ENCODE peak calls at places on chromosomes 12 and 14, in four cellular contexts. B is stimulated activated CD4-positive, alpha-beta T cell treated with anti-CD3 and anti-CD28 coated beads, Interleukin-4, amount 100 ng/mL, for 24 hours; T is ACHN; G is hypothalamus. A is an unnamed sample.

GRCh38 chr12:87815738-87816137 is 213.5 kb downstream of the C12orf50 start:
- DNase-seq in B (no peak), T (no peak), G (no peak), A (no peak)

GRCh38 chr14:54625158-54625557 is 58.2 kb downstream of the SAMD4A start:
- DNase-seq in B (no peak), T (no peak), G (no peak), A (no peak)

GRCh38 chr12:2540535-2540941 is 254.2 kb upstream of the FKBP4 start:
- DNase-seq in B (no peak), T (no peak), G (no peak), A (no peak)

GRCh38 chr14:34243001-34243400 is 219.0 kb downstream of the SPTSSA start:
- DNase-seq in B (no peak), T (no peak), G (no peak), A (no peak)

GRCh38 chr14:53399057-53399456 is 245.9 kb upstream of the DDHD1 start:
- DNase-seq in B (no peak), T (no peak), G (no peak), A (no peak)

GRCh38 chr14:64112859-64113258 is 181.3 kb downstream of the ESR2 start:
- DNase-seq in B (no peak), T (no peak), G (no peak), A (no peak)

GRCh38 chr14:63986789-63987533 is 134.2 kb downstream of the SYNE2 start:
- DNase-seq in B (no peak), T (peak), G (no peak), A (no peak)

GRCh38 chr12:74317078-74317581 is 220.5 kb upstream of the ATXN7L3B start:
- DNase-seq in B (no peak), T (peak), G (no peak), A (no peak)

GRCh38 chr14:57391609-57392195 is 1.3 kb downstream of the NAA30 start:
- DNase-seq in B (no peak), T (no peak), G (no peak), A (no peak)

GRCh38 chr12:120262852-120263724 is 2.4 kb downstream of the PXN start:
- DNase-seq in B (no peak), T (peak), G (no peak), A (no peak)

GRCh38 chr12:124032265-124032886 is 59.4 kb downstream of the ZNF664 start:
- DNase-seq in B (peak), T (peak), G (no peak), A (no peak)

GRCh38 chr12:132359971-132360370 is 30.6 kb upstream of the GALNT9 start:
- DNase-seq in B (no peak), T (no peak), G (no peak), A (no peak)

GRCh38 chr14:90645842-90646443 is 170.3 kb downstream of the TTC7B start:
- DNase-seq in B (no peak), T (peak), G (no peak), A (no peak)

GRCh38 chr12:24896171-24896570 is 52.7 kb downstream of the BCAT1 start:
- DNase-seq in B (no peak), T (no peak), G (no peak), A (no peak)

GRCh38 chr14:85188836-85189235 is 341.1 kb upstream of the FLRT2 start:
- DNase-seq in B (no peak), T (no peak), G (no peak), A (no peak)

GRCh38 chr12:93514853-93515252 is 47.5 kb downstream of the MRPL42 start:
- DNase-seq in B (no peak), T (peak), G (no peak), A (no peak)

GRCh38 chr14:104953097-104953496 is 25.1 kb downstream of the AHNAK2 start:
- DNase-seq in B (no peak), T (no peak), G (no peak), A (no peak)

GRCh38 chr12:75705749-75706719 is 194.6 kb upstream of the KRR1 start:
- DNase-seq in B (no peak), T (peak), G (no peak), A (no peak)

GRCh38 chr12:109758406-109759075 is 44.9 kb downstream of the FAM222A start:
- DNase-seq in B (no peak), T (no peak), G (no peak), A (no peak)

GRCh38 chr12:107884769-107885694 is 110.5 kb downstream of the ASCL4 start:
- DNase-seq in B (peak), T (peak), G (peak), A (peak)

GRCh38 chr12:42590324-42590934 is 883 bp upstream of the PRICKLE1 start:
- DNase-seq in B (no peak), T (peak), G (no peak), A (no peak)

GRCh38 chr12:97142737-97143450 is 235.8 kb downstream of the NEDD1 start:
- DNase-seq in B (no peak), T (no peak), G (no peak), A (no peak)

A was measured in T-helper 2 cell treated with Interferon-gamma antibody and Interleukin-4, amounts not matched to agents 5 μg/mL and 100 μg/mL, for 36 hours.